ENCODE peak calls at places on chromosomes 12 and 14, in nine cellular contexts. X is astrocyte of the spinal cord; I is effector memory CD4-positive, alpha-beta T cell; Y is EL; J is activated CD4-positive, alpha-beta T cell treated with anti-CD3 and anti-CD28 coated beads, Interleukin-2, amount 10 ng/mL, durations not matched to agents 7 days and 5 days; O is mesothelial cell of epicardium; E is GM18507; V is activated naive CD4-positive, alpha-beta T cell; W is CD4-positive, alpha-beta T cell. H is an unnamed sample.

GRCh38 chr14:61077437-61077836 is 96.4 kb downstream of the SLC38A6 start:
- DNase-seq in J (no peak), X (no peak), V (no peak), I (no peak), W (no peak), Y (no peak), O (no peak), E (no peak), H (no peak)

GRCh38 chr12:93707836-93708235 is 30.7 kb downstream of the CRADD start:
- DNase-seq in J (no peak), V (no peak), W (no peak), X (peak; percentile 37), O (no peak), I (no peak), Y (peak; percentile 86), E (no peak), H (no peak)

GRCh38 chr12:93915411-93915810 is 233.0 kb upstream of the PLXNC1 start:
- DNase-seq in W (no peak), Y (no peak), E (no peak), X (no peak), O (no peak), J (no peak), V (no peak), I (no peak), H (no peak)

GRCh38 chr14:55373784-55374725 is 37.6 kb downstream of the ATG14 start:
- DNase-seq in E (no peak), Y (peak; percentile 43), X (peak; percentile 56), O (no peak), J (peak; percentile 29), I (no peak), W (no peak), V (no peak), H (peak; percentile 37)

GRCh38 chr12:64544796-64545382 is 65.4 kb upstream of the RASSF3 start:
- DNase-seq in E (no peak), X (no peak), J (no peak), Y (no peak), I (no peak), O (no peak), W (no peak), V (no peak), H (no peak)

GRCh38 chr14:102086346-102086971 is 385 bp downstream of the HSP90AA1 start:
- DNase-seq in E (no peak), I (peak; percentile 63), W (peak; percentile 64), J (peak; percentile 68), V (no peak), X (peak; percentile 60), Y (peak; percentile 57), O (peak; percentile 55), H (no peak)

GRCh38 chr12:122203301-122203967 is at the start of gene B3GNT4:
- DNase-seq in Y (peak; percentile 64), V (no peak), J (peak; percentile 66), E (no peak), X (peak; percentile 35), W (peak; percentile 68), I (peak; percentile 50), O (peak; percentile 67), H (no peak)

GRCh38 chr12:1781770-1782169 is 38.6 kb upstream of the LRTM2 start:
- DNase-seq in J (no peak), O (no peak), Y (peak; percentile 26), W (no peak), I (no peak), X (peak; percentile 47), E (no peak), V (no peak), H (no peak)

GRCh38 chr14:74959596-74960180 is 4.3 kb upstream of the PGF start:
- DNase-seq in X (no peak), Y (no peak), E (no peak), W (no peak), I (no peak), O (no peak), V (no peak), J (no peak), H (no peak)

GRCh38 chr14:51533877-51534553 is 117.7 kb upstream of the FRMD6 start:
- DNase-seq in W (no peak), J (no peak), O (no peak), I (no peak), E (no peak), X (no peak), V (no peak), Y (no peak), H (no peak)

GRCh38 chr12:116604151-116604550 is 45.0 kb downstream of the MAP1LC3B2 start:
- DNase-seq in X (no peak), E (no peak), W (no peak), V (no peak), I (no peak), Y (no peak), J (no peak), O (no peak), H (no peak)

GRCh38 chr14:32109676-32110075 is 32.6 kb downstream of the ARHGAP5 start:
- DNase-seq in V (no peak), W (no peak), E (no peak), I (no peak), J (no peak), X (peak; percentile 77), O (no peak), Y (peak; percentile 89), H (no peak)

GRCh38 chr12:6362383-6362782 is 13.0 kb downstream of the SCNN1A start:
- DNase-seq in V (no peak), W (no peak), X (no peak), I (no peak), J (no peak), Y (no peak), E (no peak), O (no peak), H (no peak)

GRCh38 chr12:1810201-1810930 is 10.0 kb upstream of the LRTM2 start:
- DNase-seq in V (no peak), X (no peak), Y (peak; percentile 29), W (no peak), I (no peak), J (no peak), O (no peak), E (no peak), H (no peak)

GRCh38 chr12:31117203-31118011 is 43.7 kb downstream of the DDX11 start:
- DNase-seq in V (no peak), I (no peak), O (peak; percentile 82), J (peak; percentile 46), Y (peak; percentile 24), W (peak; percentile 55), X (peak; percentile 9), E (no peak), H (peak; percentile 22)

GRCh38 chr14:94449930-94450329 is 2.7 kb downstream of the SERPINA11 start:
- DNase-seq in V (no peak), O (no peak), X (no peak), W (no peak), Y (no peak), E (no peak), I (no peak), J (no peak), H (no peak)

GRCh38 chr14:78764240-78764639 is 594.1 kb downstream of the NRXN3 start:
- DNase-seq in W (no peak), O (no peak), I (no peak), E (no peak), J (no peak), V (no peak), X (peak; percentile 64), Y (peak; percentile 67), H (no peak)

GRCh38 chr14:23632461-23633159 is 3.6 kb upstream of the DHRS2 start:
- DNase-seq in J (no peak), Y (no peak), E (no peak), V (no peak), O (no peak), W (no peak), I (no peak), X (no peak), H (no peak)

GRCh38 chr14:50058112-50058511 is 58.3 kb downstream of the VCPKMT start:
- DNase-seq in E (no peak), Y (no peak), V (no peak), I (no peak), W (no peak), O (no peak), X (no peak), J (no peak), H (no peak)